ENCODE peak calls at places on chromosomes 11 and 22, in six cellular contexts. One of them, this sample, is unnamed.

GRCh38 chr11:132631956-132632355 is 900.3 kb downstream of the OPCML start:
- DNase-seq in ELR: peak; percentile 46
- DNase-seq in astrocyte of the hippocampus: no peak
- DNase-seq in GM20000: no peak
- DNase-seq in caudate nucleus: no peak
- DNase-seq in suprapubic skin: no peak
- DNase-seq in this sample: no peak

GRCh38 chr22:48180631-48181030 is 1418.2 kb downstream of the TBC1D22A start:
- DNase-seq in astrocyte of the hippocampus: no peak
- DNase-seq in caudate nucleus: no peak
- DNase-seq in suprapubic skin: no peak
- DNase-seq in ELR: no peak
- DNase-seq in GM20000: no peak
- DNase-seq in this sample: peak; percentile 69

GRCh38 chr22:32311551-32312071 is 46.1 kb upstream of the RFPL3 start:
- DNase-seq in ELR: no peak
- DNase-seq in suprapubic skin: no peak
- DNase-seq in caudate nucleus: no peak
- DNase-seq in astrocyte of the hippocampus: no peak
- DNase-seq in GM20000: no peak
- DNase-seq in this sample: peak; percentile 17

GRCh38 chr11:61487342-61488025 is 21.1 kb upstream of the LRRC10B start:
- DNase-seq in suprapubic skin: no peak
- DNase-seq in ELR: no peak
- DNase-seq in GM20000: no peak
- DNase-seq in astrocyte of the hippocampus: no peak
- DNase-seq in caudate nucleus: no peak
- DNase-seq in this sample: no peak

GRCh38 chr22:44341431-44342346 is 28.9 kb upstream of the SHISAL1 start:
- DNase-seq in ELR: no peak
- DNase-seq in caudate nucleus: no peak
- DNase-seq in suprapubic skin: no peak
- DNase-seq in astrocyte of the hippocampus: peak; percentile 76
- DNase-seq in GM20000: no peak
- DNase-seq in this sample: no peak

GRCh38 chr22:20627432-20627831 is 120.0 kb downstream of the MED15 start:
- DNase-seq in suprapubic skin: no peak
- DNase-seq in ELR: no peak
- DNase-seq in GM20000: no peak
- DNase-seq in astrocyte of the hippocampus: no peak
- DNase-seq in caudate nucleus: no peak
- DNase-seq in this sample: no peak

GRCh38 chr11:100316990-100317389 is 370.1 kb upstream of the ARHGAP42 start:
- DNase-seq in suprapubic skin: no peak
- DNase-seq in ELR: no peak
- DNase-seq in GM20000: no peak
- DNase-seq in caudate nucleus: no peak
- DNase-seq in astrocyte of the hippocampus: no peak
- DNase-seq in this sample: no peak

GRCh38 chr11:70650075-70650909 is 252.0 kb downstream of the CTTN start:
- DNase-seq in caudate nucleus: no peak
- DNase-seq in GM20000: peak; percentile 74
- DNase-seq in ELR: peak; percentile 51
- DNase-seq in astrocyte of the hippocampus: peak; percentile 93
- DNase-seq in suprapubic skin: no peak
- DNase-seq in this sample: no peak

GRCh38 chr11:4809246-4809645 is 5.1 kb upstream of the OR52R1 start:
- DNase-seq in suprapubic skin: no peak
- DNase-seq in GM20000: no peak
- DNase-seq in ELR: no peak
- DNase-seq in astrocyte of the hippocampus: no peak
- DNase-seq in caudate nucleus: no peak
- DNase-seq in this sample: no peak

GRCh38 chr11:70142171-70142875 is 60.8 kb upstream of the FADD start:
- DNase-seq in suprapubic skin: no peak
- DNase-seq in caudate nucleus: no peak
- DNase-seq in astrocyte of the hippocampus: no peak
- DNase-seq in GM20000: no peak
- DNase-seq in ELR: no peak
- DNase-seq in this sample: no peak

GRCh38 chr11:96263361-96263763 is 79.6 kb downstream of the MAML2 start:
- DNase-seq in GM20000: no peak
- DNase-seq in astrocyte of the hippocampus: no peak
- DNase-seq in ELR: peak; percentile 88
- DNase-seq in caudate nucleus: no peak
- DNase-seq in suprapubic skin: no peak
- DNase-seq in this sample: no peak

GRCh38 chr11:17406082-17406817 is 17.8 kb upstream of the KCNJ11 start:
- DNase-seq in ELR: no peak
- DNase-seq in suprapubic skin: no peak
- DNase-seq in caudate nucleus: no peak
- DNase-seq in GM20000: no peak
- DNase-seq in astrocyte of the hippocampus: no peak
- DNase-seq in this sample: no peak

GRCh38 chr11:125941606-125942275 is 4.1 kb upstream of the VSIG10L2 start:
- DNase-seq in astrocyte of the hippocampus: peak; percentile 75
- DNase-seq in suprapubic skin: no peak
- DNase-seq in GM20000: peak; percentile 71
- DNase-seq in ELR: peak; percentile 43
- DNase-seq in caudate nucleus: no peak
- DNase-seq in this sample: peak; percentile 64

GRCh38 chr11:46918087-46918751 is at the start of gene LRP4:
- DNase-seq in suprapubic skin: no peak
- DNase-seq in ELR: peak; percentile 57
- DNase-seq in astrocyte of the hippocampus: peak; percentile 77
- DNase-seq in GM20000: peak; percentile 90
- DNase-seq in caudate nucleus: peak; percentile 61
- DNase-seq in this sample: no peak

GRCh38 chr11:16292167-16292859 is 64.0 kb downstream of the SOX6 start:
- DNase-seq in suprapubic skin: no peak
- DNase-seq in astrocyte of the hippocampus: no peak
- DNase-seq in caudate nucleus: no peak
- DNase-seq in ELR: no peak
- DNase-seq in GM20000: no peak
- DNase-seq in this sample: no peak

GRCh38 chr22:48699531-48699930 is 1128.1 kb downstream of the BRD1 start:
- DNase-seq in ELR: no peak
- DNase-seq in astrocyte of the hippocampus: no peak
- DNase-seq in GM20000: no peak
- DNase-seq in suprapubic skin: no peak
- DNase-seq in caudate nucleus: no peak
- DNase-seq in this sample: no peak

GRCh38 chr11:27201454-27202302 is 161.1 kb downstream of the BBOX1 start:
- DNase-seq in GM20000: no peak
- DNase-seq in suprapubic skin: peak; percentile 93
- DNase-seq in caudate nucleus: no peak
- DNase-seq in ELR: peak; percentile 51
- DNase-seq in astrocyte of the hippocampus: peak; percentile 84
- DNase-seq in this sample: no peak

GRCh38 chr11:117376517-117376916 is 48.9 kb downstream of the CEP164 start:
- DNase-seq in GM20000: no peak
- DNase-seq in ELR: no peak
- DNase-seq in astrocyte of the hippocampus: no peak
- DNase-seq in suprapubic skin: no peak
- DNase-seq in caudate nucleus: no peak
- DNase-seq in this sample: no peak

GRCh38 chr22:35622132-35622913 is 5.2 kb upstream of the MB start:
- DNase-seq in suprapubic skin: peak; percentile 82
- DNase-seq in astrocyte of the hippocampus: peak; percentile 39
- DNase-seq in caudate nucleus: no peak
- DNase-seq in ELR: no peak
- DNase-seq in GM20000: no peak
- DNase-seq in this sample: no peak

GRCh38 chr22:17918840-17919239 is 105.5 kb downstream of the MICAL3 start:
- DNase-seq in astrocyte of the hippocampus: peak; percentile 67
- DNase-seq in ELR: peak; percentile 70
- DNase-seq in caudate nucleus: no peak
- DNase-seq in GM20000: no peak
- DNase-seq in suprapubic skin: peak; percentile 23
- DNase-seq in this sample: no peak

GRCh38 chr11:57778318-57779037 is 16.9 kb downstream of the CTNND1 start:
- DNase-seq in ELR: peak; percentile 97
- DNase-seq in GM20000: no peak
- DNase-seq in astrocyte of the hippocampus: peak; percentile 100
- DNase-seq in caudate nucleus: peak; percentile 53
- DNase-seq in suprapubic skin: peak; percentile 90
- DNase-seq in this sample: peak; percentile 94

GRCh38 chr11:36360833-36361232 is 64.7 kb downstream of the PRR5L start:
- DNase-seq in GM20000: no peak
- DNase-seq in astrocyte of the hippocampus: no peak
- DNase-seq in suprapubic skin: no peak
- DNase-seq in ELR: peak; percentile 30
- DNase-seq in caudate nucleus: no peak
- DNase-seq in this sample: no peak

GRCh38 chr11:9138612-9139579 is 47.5 kb upstream of the SCUBE2 start:
- DNase-seq in astrocyte of the hippocampus: peak; percentile 90
- DNase-seq in caudate nucleus: no peak
- DNase-seq in ELR: peak; percentile 94
- DNase-seq in suprapubic skin: no peak
- DNase-seq in GM20000: no peak
- DNase-seq in this sample: no peak

GRCh38 chr11:6249822-6250555 is 9.6 kb upstream of the CCKBR start:
- DNase-seq in caudate nucleus: no peak
- DNase-seq in GM20000: no peak
- DNase-seq in ELR: peak; percentile 64
- DNase-seq in suprapubic skin: no peak
- DNase-seq in astrocyte of the hippocampus: peak; percentile 77
- DNase-seq in this sample: peak; percentile 91

GRCh38 chr22:20981787-20982562 is at the start of gene LZTR1:
- DNase-seq in ELR: peak; percentile 88
- DNase-seq in caudate nucleus: peak; percentile 82
- DNase-seq in GM20000: peak; percentile 94
- DNase-seq in astrocyte of the hippocampus: peak; percentile 94
- DNase-seq in suprapubic skin: peak; percentile 90
- DNase-seq in this sample: peak; percentile 84

GRCh38 chr22:46073683-46074504 is 76.4 kb upstream of the PPARA start:
- DNase-seq in astrocyte of the hippocampus: peak; percentile 65
- DNase-seq in suprapubic skin: peak; percentile 83
- DNase-seq in GM20000: no peak
- DNase-seq in ELR: peak; percentile 67
- DNase-seq in caudate nucleus: no peak
- DNase-seq in this sample: peak; percentile 83

GRCh38 chr11:5516599-5516998 is at the start of gene UBQLNL:
- DNase-seq in GM20000: no peak
- DNase-seq in caudate nucleus: no peak
- DNase-seq in astrocyte of the hippocampus: no peak
- DNase-seq in suprapubic skin: no peak
- DNase-seq in ELR: no peak
- DNase-seq in this sample: no peak

GRCh38 chr22:43013355-43014061 is 1.4 kb downstream of the PACSIN2 start:
- DNase-seq in GM20000: no peak
- DNase-seq in ELR: peak; percentile 40
- DNase-seq in caudate nucleus: no peak
- DNase-seq in astrocyte of the hippocampus: peak; percentile 53
- DNase-seq in suprapubic skin: no peak
- DNase-seq in this sample: no peak

GRCh38 chr11:11895672-11896071 is 53.9 kb downstream of the USP47 start:
- DNase-seq in ELR: peak; percentile 45
- DNase-seq in caudate nucleus: no peak
- DNase-seq in GM20000: no peak
- DNase-seq in astrocyte of the hippocampus: no peak
- DNase-seq in suprapubic skin: no peak
- DNase-seq in this sample: no peak

This sample was measured in coronary artery.